ENCODE peak calls at places on chromosomes 5 and 9, in five cellular contexts. M is cardiac muscle cell, E is stomach, F is A549, Y is AG04449. L is an unnamed sample.

GRCh38 chr9:13508086-13508485 is 228.6 kb upstream of the MPDZ start:
- DNase-seq in E (no peak), Y (no peak), F (no peak), M (no peak), L (no peak)

GRCh38 chr5:39547548-39548154 is 122.9 kb upstream of the DAB2 start:
- DNase-seq in Y (no peak), M (peak), E (no peak), F (peak), L (no peak)

GRCh38 chr5:176784218-176785165 is 25.9 kb upstream of the UNC5A start:
- DNase-seq in Y (peak), M (peak), F (peak), E (no peak), L (no peak)

GRCh38 chr5:67941750-67942450 is 273.7 kb upstream of the PIK3R1 start:
- DNase-seq in Y (no peak), E (no peak), M (peak), F (no peak), L (no peak)

GRCh38 chr5:139636207-139636792 is 11.8 kb upstream of the CXXC5 start:
- DNase-seq in Y (no peak), E (peak), F (no peak), M (no peak), L (no peak)

GRCh38 chr5:129069316-129069715 is 25.2 kb upstream of the ISOC1 start:
- DNase-seq in E (no peak), M (no peak), Y (no peak), F (no peak), L (no peak)

GRCh38 chr9:77440057-77440456 is 208.1 kb downstream of the GNA14 start:
- DNase-seq in M (peak), Y (no peak), F (no peak), E (no peak), L (no peak)

GRCh38 chr9:69671291-69671903 is 774 bp downstream of the APBA1 start:
- DNase-seq in F (no peak), E (no peak), M (no peak), Y (no peak), L (peak)

GRCh38 chr9:95157491-95158151 is 159.9 kb downstream of the FANCC start:
- DNase-seq in Y (peak), F (peak), M (peak), E (no peak), L (no peak)

GRCh38 chr9:126049896-126050604 is 276.6 kb upstream of the MVB12B start:
- DNase-seq in Y (no peak), M (no peak), E (no peak), F (peak), L (peak)

GRCh38 chr9:126050605-126050990 is 276.0 kb upstream of the MVB12B start:
- DNase-seq in E (no peak), F (no peak), Y (no peak), M (no peak), L (no peak)

GRCh38 chr9:126053913-126054312 is 272.7 kb upstream of the MVB12B start:
- DNase-seq in E (no peak), M (no peak), Y (no peak), F (no peak), L (no peak)

GRCh38 chr9:126052791-126053190 is 273.8 kb upstream of the MVB12B start:
- DNase-seq in E (no peak), Y (no peak), M (no peak), F (no peak), L (peak)

DNA sequence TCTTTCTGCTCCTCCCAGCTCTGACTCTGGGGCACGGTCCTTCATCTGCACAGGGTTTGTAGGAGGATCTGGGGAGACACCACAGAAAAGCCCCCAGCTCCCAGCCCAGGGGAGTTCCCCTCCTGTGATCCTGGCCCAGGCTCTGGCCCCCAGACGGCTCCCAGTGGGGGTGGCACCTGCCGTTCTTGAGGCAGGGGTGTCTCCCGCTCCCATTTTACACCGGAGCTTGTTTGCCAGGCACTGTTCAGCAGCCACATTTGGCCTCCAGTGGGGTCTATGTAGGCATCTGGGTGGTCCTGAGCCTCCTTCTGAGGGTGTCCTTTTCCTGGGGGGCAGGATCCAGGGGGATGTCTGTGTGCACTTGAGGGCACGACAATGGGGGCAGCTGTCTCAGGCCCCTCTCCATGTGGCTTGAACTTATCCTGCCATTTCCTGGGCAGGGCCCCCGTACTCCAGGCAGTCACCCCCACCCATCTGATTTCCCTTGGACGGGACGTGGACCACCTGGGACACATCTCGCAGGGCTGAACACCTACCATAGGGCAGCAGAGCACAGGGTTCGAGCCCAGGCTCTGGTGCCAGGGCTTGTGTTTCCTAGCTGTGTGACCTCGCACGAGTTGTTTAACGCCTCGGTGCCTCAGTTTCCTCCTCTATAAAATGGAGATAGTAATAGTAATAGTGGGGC is 275.0 kb upstream of the MVB12B start:
- DNase-seq in M (no peak), F (no peak), E (no peak), Y (no peak), L (peak)
- H3K4me3 ChIP-seq in M (no peak), F (no peak), E (no peak), Y (no peak), L (no peak)

DNA sequence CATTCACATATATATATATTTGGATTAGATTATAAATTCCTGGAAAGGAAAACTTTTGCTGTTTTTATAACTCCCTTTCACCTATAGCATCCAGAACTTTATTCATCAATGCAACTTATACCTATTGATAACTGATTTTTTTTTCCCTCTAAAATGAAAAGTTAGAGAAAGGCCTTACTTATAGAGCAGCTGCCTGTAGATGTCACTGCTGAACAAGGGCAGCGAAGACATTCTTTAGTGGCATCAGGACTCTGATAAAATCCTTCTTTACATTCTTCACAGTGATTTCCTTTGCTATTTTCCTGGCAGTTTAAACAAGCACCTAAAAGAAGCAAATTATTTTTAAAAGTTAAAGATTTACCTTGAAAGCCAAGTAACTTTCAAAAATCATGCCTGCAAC is 32.3 kb upstream of the CDK5RAP2 start:
- DNase-seq in E (no peak), F (peak), Y (no peak), M (peak), L (no peak)
- TF ChIP-seq CTCF in E (no peak), F (peak), Y (peak), M (no peak), L (no peak)

GRCh38 chr9:16964228-16964627 is 93.8 kb upstream of the BNC2 start:
- DNase-seq in M (peak), F (no peak), E (no peak), Y (peak), L (no peak)
- H3K4me3 ChIP-seq in M (no peak), F (no peak), E (no peak), Y (no peak), L (no peak)

DNA sequence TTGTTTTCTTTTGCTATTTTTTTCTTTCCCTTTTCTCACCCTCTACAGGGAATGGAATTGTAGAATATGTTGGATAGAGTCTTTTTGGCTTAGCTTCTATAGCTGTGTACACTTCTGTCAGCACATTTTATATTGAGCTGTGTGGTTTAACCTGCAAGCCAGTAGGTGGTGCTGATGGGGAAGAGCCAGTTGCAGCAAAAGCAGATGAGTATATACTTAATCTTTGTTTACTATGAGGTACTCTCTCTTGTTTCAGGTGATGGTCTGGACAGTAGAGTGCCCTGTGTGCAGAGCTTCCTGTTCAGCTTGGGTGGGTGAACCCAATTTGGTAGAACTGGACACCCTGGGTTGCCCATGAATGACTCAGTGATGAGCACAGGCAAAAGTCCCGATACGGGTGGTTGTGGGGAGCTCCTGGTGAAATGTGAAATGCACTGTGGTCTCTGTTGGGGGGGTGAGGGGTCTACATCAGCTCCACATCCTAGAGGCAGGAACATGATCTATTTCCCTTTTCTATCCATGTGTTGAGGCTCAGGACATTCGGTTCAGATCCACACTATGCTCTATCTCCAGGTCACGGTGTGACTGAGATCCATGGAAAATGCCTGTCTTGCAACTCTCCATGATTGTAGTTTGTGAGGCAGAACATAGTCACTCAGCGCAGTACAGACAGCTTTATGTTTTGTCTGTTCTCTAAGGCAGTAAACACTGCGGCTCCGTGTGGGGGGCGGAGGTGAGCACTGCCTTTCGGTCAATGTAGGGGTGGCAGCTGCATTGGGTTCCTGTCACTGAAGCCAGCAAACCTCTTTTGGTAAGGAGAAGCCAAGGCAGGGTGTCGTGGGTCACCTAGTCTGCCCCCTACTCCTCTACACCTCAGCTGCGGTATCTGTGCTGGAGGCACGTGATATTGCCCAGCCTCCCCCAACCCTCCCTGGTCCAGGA is 353.2 kb downstream of the PRR16 start:
- DNase-seq in M (peak), Y (no peak), F (peak), E (no peak), L (no peak)
- TF ChIP-seq CTCF in M (peak), Y (peak), F (no peak), E (no peak), L (peak)

DNA sequence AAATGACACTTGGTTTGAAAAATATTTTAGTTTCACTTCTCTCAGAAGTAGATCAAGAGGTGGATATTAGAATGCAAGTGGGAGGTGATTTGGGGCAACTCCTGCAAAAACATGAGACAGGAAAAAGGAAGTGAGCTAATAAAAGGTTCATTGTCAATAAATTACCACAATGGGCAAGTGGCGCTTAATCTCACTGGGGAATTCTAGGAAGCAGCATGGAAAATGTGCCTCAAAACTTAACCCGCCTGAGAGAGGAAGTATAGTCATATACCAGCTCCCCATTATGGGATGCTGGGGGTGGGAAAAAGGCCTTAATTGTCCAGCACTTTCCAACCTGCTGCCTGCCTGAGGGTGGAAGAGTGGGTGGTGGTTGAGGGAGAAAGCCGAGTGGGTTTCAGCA is 204.1 kb downstream of the ELAVL2 start:
- DNase-seq in E (no peak), M (no peak), F (no peak), Y (no peak), L (no peak)
- H3K4me3 ChIP-seq in E (no peak), M (no peak), F (no peak), Y (no peak), L (no peak)

DNA sequence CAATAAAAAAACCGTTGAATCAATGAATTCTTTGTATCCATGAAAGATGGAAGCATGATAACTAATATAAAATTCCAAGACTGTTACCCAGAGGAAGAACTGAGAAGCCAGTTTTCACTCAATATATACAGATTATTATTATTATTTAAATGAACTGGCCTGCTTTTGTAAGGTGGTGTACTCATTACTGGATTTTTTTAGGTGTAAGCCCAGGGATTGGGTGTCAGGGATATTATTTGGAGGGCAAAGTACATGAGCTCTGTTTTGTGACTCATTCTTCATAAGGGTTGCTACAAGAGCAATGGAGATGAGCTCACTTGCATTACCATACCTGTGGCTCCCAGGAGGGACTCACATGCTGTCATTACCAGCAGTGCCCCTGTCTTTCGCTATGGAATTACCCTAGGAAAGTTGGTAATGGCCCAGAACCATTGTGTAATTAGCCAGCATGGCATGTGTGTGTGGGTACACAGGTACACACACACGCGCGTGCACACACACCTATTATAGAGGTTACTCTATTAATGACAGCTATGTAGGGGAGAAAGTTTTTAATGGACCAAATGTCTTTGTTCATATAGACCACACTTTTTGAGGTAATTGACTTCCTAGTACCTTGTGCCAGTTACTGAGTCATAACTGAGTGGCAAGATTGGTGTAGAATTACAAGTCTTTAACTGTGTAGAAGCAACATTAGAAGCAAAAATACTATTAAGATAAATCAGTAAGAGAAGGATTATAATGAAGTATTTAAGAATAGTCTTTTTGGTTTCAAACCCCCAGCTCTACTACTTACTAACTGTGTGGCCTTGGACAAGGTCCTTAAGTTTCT is 143.4 kb downstream of the GDNF start:
- DNase-seq in F (peak), M (peak), E (no peak), Y (no peak), L (no peak)
- TF ChIP-seq CTCF in F (no peak), M (no peak), E (no peak), Y (no peak), L (no peak)

GRCh38 chr5:167485395-167485794 is 806.0 kb upstream of the WWC1 start:
- DNase-seq in M (peak), F (no peak), Y (no peak), E (no peak), L (no peak)
- H3K4me3 ChIP-seq in M (no peak), F (no peak), Y (no peak), E (no peak), L (no peak)

GRCh38 chr5:155069961-155070360 is 56.4 kb downstream of the KIF4B start:
- DNase-seq in M (no peak), E (no peak), F (no peak), Y (no peak), L (no peak)

GRCh38 chr5:155068616-155069100 is 55.1 kb downstream of the KIF4B start:
- DNase-seq in Y (no peak), F (no peak), M (no peak), E (no peak), L (no peak)

GRCh38 chr5:155066886-155067595 is 53.5 kb downstream of the KIF4B start:
- DNase-seq in M (no peak), F (no peak), E (no peak), Y (no peak), L (no peak)

GRCh38 chr5:155076379-155076778 is 62.8 kb downstream of the KIF4B start:
- DNase-seq in E (no peak), Y (no peak), M (no peak), F (no peak), L (no peak)

GRCh38 chr5:155070781-155071180 is 57.2 kb downstream of the KIF4B start:
- DNase-seq in F (no peak), E (no peak), M (no peak), Y (no peak), L (no peak)
- TF ChIP-seq CTCF in F (no peak), E (no peak), M (no peak), Y (no peak), L (no peak)

GRCh38 chr5:180208038-180208434 is 975 bp downstream of the RASGEF1C start:
- DNase-seq in M (no peak), E (no peak), Y (no peak), F (no peak), L (no peak)

GRCh38 chr5:180208435-180209081 is 453 bp downstream of the RASGEF1C start:
- DNase-seq in E (no peak), M (peak), F (peak), Y (no peak), L (no peak)

GRCh38 chr5:180207593-180207992 is 1.4 kb downstream of the RASGEF1C start:
- DNase-seq in F (no peak), Y (no peak), M (no peak), E (no peak), L (no peak)

GRCh38 chr5:180210961-180211760 is 2.1 kb upstream of the RASGEF1C start:
- DNase-seq in M (no peak), E (no peak), F (no peak), Y (no peak), L (no peak)

GRCh38 chr5:180209137-180209581 is at the start of gene RASGEF1C:
- DNase-seq in F (peak), M (peak), E (peak), Y (no peak), L (peak)
- H3K4me3 ChIP-seq in F (peak), M (peak), E (peak), Y (peak), L (no peak)

GRCh38 chr5:152270117-152270516 is 135.0 kb downstream of the NMUR2 start:
- DNase-seq in M (no peak), Y (no peak), F (no peak), E (no peak), L (no peak)

GRCh38 chr5:152269533-152269932 is 135.5 kb downstream of the NMUR2 start:
- DNase-seq in Y (no peak), F (no peak), M (no peak), E (no peak), L (no peak)

GRCh38 chr5:152274206-152274605 is 130.9 kb downstream of the NMUR2 start:
- DNase-seq in E (no peak), M (no peak), F (no peak), Y (no peak), L (no peak)

DNA sequence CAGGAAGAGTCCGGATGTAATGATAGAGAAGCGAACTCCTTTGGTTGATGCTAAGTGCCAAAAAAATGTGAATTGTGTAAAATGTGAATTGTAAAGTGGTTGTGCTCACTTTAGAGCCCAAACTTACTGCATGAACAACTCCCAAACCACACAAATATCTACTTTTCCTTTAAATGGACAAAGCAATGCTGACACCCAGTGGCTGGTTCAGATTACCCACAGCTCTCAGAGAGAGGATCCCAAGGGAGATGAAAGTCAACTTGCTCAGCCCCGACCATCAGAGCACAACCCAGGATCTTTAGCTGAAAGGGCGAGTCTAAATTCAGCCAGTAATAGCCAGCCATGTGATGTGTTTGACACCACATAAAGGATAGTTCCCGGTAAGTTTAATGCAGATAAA is 133.7 kb downstream of the NMUR2 start:
- DNase-seq in E (peak), F (peak), M (peak), Y (no peak), L (no peak)
- TF ChIP-seq CTCF in E (peak), F (no peak), M (peak), Y (no peak), L (peak)